ENCODE peak calls at places on chromosome 9, in five cellular contexts. One of them, this sample, is unnamed.

GRCh38 chr9:91744114-91744513 is 205.9 kb downstream of the ROR2 start:
- DNase-seq in left ventricle myocardium inferior: no peak
- DNase-seq in Calu3: no peak
- DNase-seq in H9: no peak
- DNase-seq in lower leg skin: no peak
- DNase-seq in this sample: no peak

GRCh38 chr9:134332266-134332665 is 6.0 kb downstream of the RXRA start:
- DNase-seq in lower leg skin: no peak
- DNase-seq in H9: no peak
- DNase-seq in Calu3: no peak
- DNase-seq in left ventricle myocardium inferior: no peak
- DNase-seq in this sample: no peak

GRCh38 chr9:129891519-129891918 is 56.3 kb downstream of the USP20 start:
- DNase-seq in H9: no peak
- DNase-seq in Calu3: no peak
- DNase-seq in lower leg skin: no peak
- DNase-seq in left ventricle myocardium inferior: no peak
- DNase-seq in this sample: no peak

GRCh38 chr9:86795047-86795437 is 152.3 kb downstream of the GAS1 start:
- DNase-seq in lower leg skin: no peak
- DNase-seq in H9: no peak
- DNase-seq in Calu3: no peak
- DNase-seq in left ventricle myocardium inferior: no peak
- DNase-seq in this sample: no peak

GRCh38 chr9:126701820-126702500 is 88.2 kb downstream of the LMX1B start:
- DNase-seq in H9: peak
- DNase-seq in Calu3: no peak
- DNase-seq in lower leg skin: no peak
- DNase-seq in left ventricle myocardium inferior: no peak
- DNase-seq in this sample: no peak

GRCh38 chr9:91689006-91689405 is 261.0 kb downstream of the ROR2 start:
- DNase-seq in left ventricle myocardium inferior: no peak
- DNase-seq in Calu3: no peak
- DNase-seq in H9: no peak
- DNase-seq in lower leg skin: no peak
- DNase-seq in this sample: no peak

GRCh38 chr9:116369706-116370105 is 216.1 kb downstream of the PAPPA start:
- DNase-seq in left ventricle myocardium inferior: no peak
- DNase-seq in H9: no peak
- DNase-seq in Calu3: no peak
- DNase-seq in lower leg skin: no peak
- DNase-seq in this sample: no peak

GRCh38 chr9:73009649-73010288 is 56.9 kb upstream of the ALDH1A1 start:
- DNase-seq in H9: peak
- DNase-seq in lower leg skin: no peak
- DNase-seq in left ventricle myocardium inferior: no peak
- DNase-seq in Calu3: no peak
- DNase-seq in this sample: no peak

GRCh38 chr9:87431831-87432230 is 65.8 kb upstream of the DAPK1 start:
- DNase-seq in left ventricle myocardium inferior: no peak
- DNase-seq in H9: no peak
- DNase-seq in lower leg skin: no peak
- DNase-seq in Calu3: no peak
- DNase-seq in this sample: no peak

GRCh38 chr9:12698986-12699385 is 5.8 kb downstream of the TYRP1 start:
- DNase-seq in Calu3: no peak
- DNase-seq in lower leg skin: no peak
- DNase-seq in left ventricle myocardium inferior: no peak
- DNase-seq in H9: no peak
- DNase-seq in this sample: no peak
- TF ChIP-seq CTCF in Calu3: no peak
- TF ChIP-seq CTCF in lower leg skin: no peak
- TF ChIP-seq CTCF in left ventricle myocardium inferior: peak
- TF ChIP-seq CTCF in H9: no peak
- TF ChIP-seq CTCF in this sample: no peak

DNA sequence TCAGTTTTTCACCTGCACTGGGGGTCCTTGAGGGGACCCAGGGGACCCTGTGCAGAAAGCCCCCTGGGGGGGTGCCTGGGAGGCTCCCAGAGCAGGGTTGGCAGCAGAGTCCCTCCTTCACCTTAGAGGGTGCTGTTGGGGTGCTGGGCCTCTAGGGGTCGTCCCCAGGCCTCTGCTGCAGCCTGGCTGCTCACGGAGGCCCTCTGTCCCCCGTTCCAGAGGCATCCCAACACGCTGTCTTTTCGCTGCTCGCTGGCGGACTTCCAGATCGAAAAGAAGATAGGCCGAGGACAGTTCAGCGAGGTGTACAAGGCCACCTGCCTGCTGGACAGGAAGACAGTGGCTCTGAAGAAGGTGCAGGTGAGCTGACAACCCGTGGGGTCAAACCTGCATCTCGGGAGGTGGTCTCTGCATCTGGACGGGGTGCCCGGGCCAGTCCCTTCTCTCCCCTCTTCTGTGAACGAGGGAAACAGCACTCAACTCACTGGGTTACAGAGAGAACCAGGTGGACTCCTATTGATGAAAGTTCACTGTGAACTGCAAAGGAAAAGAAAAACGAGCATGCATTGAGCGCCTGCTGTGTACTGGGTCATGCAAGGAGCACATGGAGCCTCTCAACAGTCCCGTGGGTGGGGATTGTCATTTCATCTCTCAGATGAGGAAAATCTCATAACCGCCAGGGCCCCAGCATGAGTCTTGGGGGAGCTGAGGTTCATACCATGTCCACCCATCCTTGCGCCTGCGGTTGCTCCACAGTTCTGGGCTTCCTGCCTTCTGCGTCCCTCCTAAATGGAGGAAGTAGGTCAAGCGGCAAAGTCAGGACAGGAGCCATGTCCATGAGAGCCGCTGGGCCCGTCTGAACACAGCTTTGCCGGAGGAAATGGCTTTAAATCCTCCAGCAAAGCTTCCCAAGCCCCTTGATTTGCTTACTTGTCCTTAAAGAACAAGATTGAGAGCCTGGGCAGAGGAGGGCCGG is 54.8 kb downstream of the NEK6 start:
- DNase-seq in lower leg skin: no peak
- DNase-seq in left ventricle myocardium inferior: no peak
- DNase-seq in Calu3: no peak
- DNase-seq in H9: no peak
- DNase-seq in this sample: no peak
- TF ChIP-seq CTCF in lower leg skin: no peak
- TF ChIP-seq CTCF in left ventricle myocardium inferior: no peak
- TF ChIP-seq CTCF in Calu3: no peak
- TF ChIP-seq CTCF in H9: peak
- TF ChIP-seq CTCF in this sample: no peak

DNA sequence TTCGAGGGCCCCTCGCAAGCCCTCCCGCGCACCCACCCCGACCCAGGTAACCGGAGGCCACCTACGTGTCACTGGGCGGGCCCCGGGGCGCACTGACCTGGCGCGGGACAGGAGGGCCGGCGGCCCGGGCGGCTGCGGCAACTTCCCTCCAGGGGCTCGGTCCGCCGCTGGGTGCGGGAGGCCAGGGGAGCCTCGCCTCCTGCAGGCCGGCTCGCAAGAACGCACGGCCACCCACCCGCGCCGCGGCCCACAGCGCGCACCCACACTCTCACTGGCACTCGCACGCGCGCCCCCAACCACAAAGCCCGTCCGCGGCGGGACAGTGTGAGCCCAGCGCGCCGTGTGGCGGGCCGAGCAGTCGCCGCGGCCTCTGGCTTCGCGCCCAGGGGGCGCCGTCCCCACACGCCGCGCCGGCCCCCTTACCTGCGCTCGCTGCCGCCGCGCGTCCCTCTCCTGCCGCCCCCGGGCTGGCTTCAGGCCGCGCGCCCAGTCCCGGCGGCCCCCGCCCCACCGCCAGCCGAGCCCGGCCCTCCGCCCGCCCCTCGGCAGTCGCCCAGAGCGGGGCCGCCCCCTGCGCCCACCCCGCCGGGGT is 430 bp downstream of the LPAR1 start:
- DNase-seq in H9: peak
- DNase-seq in left ventricle myocardium inferior: peak
- DNase-seq in Calu3: peak
- DNase-seq in lower leg skin: no peak
- DNase-seq in this sample: no peak
- TF ChIP-seq CTCF in H9: peak
- TF ChIP-seq CTCF in left ventricle myocardium inferior: no peak
- TF ChIP-seq CTCF in Calu3: no peak
- TF ChIP-seq CTCF in lower leg skin: no peak
- TF ChIP-seq CTCF in this sample: no peak

GRCh38 chr9:79644601-79645000 is 72.8 kb downstream of the TLE4 start:
- DNase-seq in H9: no peak
- DNase-seq in Calu3: no peak
- DNase-seq in left ventricle myocardium inferior: no peak
- DNase-seq in lower leg skin: no peak
- DNase-seq in this sample: no peak
- TF ChIP-seq CTCF in H9: no peak
- TF ChIP-seq CTCF in Calu3: no peak
- TF ChIP-seq CTCF in left ventricle myocardium inferior: no peak
- TF ChIP-seq CTCF in lower leg skin: no peak
- TF ChIP-seq CTCF in this sample: no peak

GRCh38 chr9:113578279-113578865 is 114.8 kb downstream of the RGS3 start:
- DNase-seq in Calu3: no peak
- DNase-seq in H9: no peak
- DNase-seq in left ventricle myocardium inferior: peak
- DNase-seq in lower leg skin: no peak
- DNase-seq in this sample: no peak
- TF ChIP-seq CTCF in Calu3: no peak
- TF ChIP-seq CTCF in H9: no peak
- TF ChIP-seq CTCF in left ventricle myocardium inferior: no peak
- TF ChIP-seq CTCF in lower leg skin: no peak
- TF ChIP-seq CTCF in this sample: no peak

DNA sequence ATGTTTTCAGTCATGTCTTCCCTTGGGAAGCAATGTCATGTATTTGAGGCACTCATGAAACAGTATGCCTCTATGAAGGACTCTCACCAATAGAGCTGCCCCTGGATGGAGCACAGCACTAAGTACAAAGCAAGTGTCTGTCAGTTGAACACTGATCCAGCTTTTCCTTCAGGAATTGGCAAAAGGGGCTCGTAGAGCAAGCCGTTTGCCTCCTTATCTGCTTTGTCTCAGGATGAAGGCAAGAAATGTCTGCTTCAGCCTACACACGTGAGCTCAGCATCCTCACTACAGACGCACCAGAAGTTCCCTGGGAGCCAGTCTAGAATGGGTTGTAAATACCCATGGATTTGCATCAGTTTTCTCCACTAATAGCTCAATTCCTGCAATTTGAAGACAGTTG is 743.0 kb upstream of the DMAC1 start:
- DNase-seq in left ventricle myocardium inferior: no peak
- DNase-seq in Calu3: no peak
- DNase-seq in H9: no peak
- DNase-seq in lower leg skin: no peak
- DNase-seq in this sample: no peak
- TF ChIP-seq CTCF in left ventricle myocardium inferior: no peak
- TF ChIP-seq CTCF in Calu3: no peak
- TF ChIP-seq CTCF in H9: no peak
- TF ChIP-seq CTCF in lower leg skin: no peak
- TF ChIP-seq CTCF in this sample: no peak

DNA sequence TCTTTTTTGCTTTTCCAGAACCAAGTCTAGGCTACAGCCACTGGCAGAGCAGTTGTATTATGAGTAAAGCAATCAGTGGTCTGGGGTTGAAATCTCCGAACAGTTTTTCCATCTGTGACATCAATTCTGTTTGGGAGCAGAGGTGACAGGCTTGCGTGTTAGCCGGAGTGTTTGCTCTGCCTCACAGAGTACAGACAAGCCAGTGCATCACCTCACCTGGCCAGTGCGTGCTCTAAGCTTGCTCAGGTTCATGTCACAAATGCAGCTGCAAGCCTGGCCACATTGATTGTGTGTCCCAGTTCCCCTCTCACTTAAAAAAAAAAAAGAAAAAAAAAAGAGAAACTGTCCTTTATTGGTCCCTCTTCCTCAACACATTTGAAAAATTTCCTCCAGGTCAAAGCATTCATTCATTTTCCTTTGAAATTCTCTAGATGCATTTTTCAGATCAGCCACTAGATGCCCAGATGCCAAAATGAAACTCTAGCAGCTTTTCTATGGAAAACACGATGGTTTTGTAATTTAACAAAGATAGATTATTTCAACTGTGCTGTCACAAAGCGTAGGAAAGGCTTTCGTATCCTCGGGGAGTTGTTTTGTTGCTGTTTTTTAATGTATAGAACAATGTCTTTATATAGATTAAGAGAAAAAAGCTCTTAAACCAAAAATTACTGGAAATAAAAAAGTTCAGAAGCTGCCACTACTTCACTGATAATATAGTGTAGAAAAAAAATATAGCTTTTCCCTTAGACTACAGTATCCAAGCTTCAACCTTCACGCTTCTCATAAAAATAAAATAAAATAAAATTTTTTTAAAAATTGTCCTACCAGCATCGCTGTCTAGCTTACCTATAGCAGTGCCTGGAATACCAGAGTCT is 585.5 kb downstream of the TLE1 start:
- DNase-seq in lower leg skin: no peak
- DNase-seq in Calu3: no peak
- DNase-seq in left ventricle myocardium inferior: no peak
- DNase-seq in H9: no peak
- DNase-seq in this sample: no peak
- TF ChIP-seq CTCF in lower leg skin: no peak
- TF ChIP-seq CTCF in Calu3: no peak
- TF ChIP-seq CTCF in left ventricle myocardium inferior: no peak
- TF ChIP-seq CTCF in H9: peak
- TF ChIP-seq CTCF in this sample: no peak